ENCODE peak calls at places on chromosomes 16 and 17, in six cellular contexts. E is body of pancreas, T is sigmoid colon, M is endothelial cell of umbilical vein, F is A549, A is esophagus muscularis mucosa. C is an unnamed sample.

GRCh38 chr16:62966626-62967025 is 930.4 kb upstream of the CDH8 start:
- DNase-seq in E (no peak), T (no peak), M (no peak), F (no peak), A (no peak), C (no peak)

GRCh38 chr17:81819648-81820171 is 13.4 kb downstream of the MCRIP1 start:
- DNase-seq in E (no peak), T (no peak), M (no peak), F (no peak), A (no peak), C (no peak)

GRCh38 chr17:44557653-44558285 is 485 bp downstream of the FZD2 start:
- DNase-seq in E (peak; percentile 25), T (peak; percentile 69), M (peak; percentile 60), F (peak; percentile 64), A (no peak), C (no peak)

GRCh38 chr17:14057591-14057990 is 11.7 kb upstream of the COX10 start:
- DNase-seq in E (no peak), T (no peak), M (no peak), F (no peak), A (no peak), C (no peak)

GRCh38 chr17:58710948-58711552 is 18.6 kb downstream of the RAD51C start:
- DNase-seq in E (peak; percentile 63), T (no peak), M (peak; percentile 73), F (peak; percentile 71), A (no peak), C (peak; percentile 52)

GRCh38 chr16:81864646-81865382 is 85.7 kb downstream of the PLCG2 start:
- DNase-seq in E (no peak), T (no peak), M (no peak), F (no peak), A (no peak), C (no peak)

GRCh38 chr17:63395075-63395815 is 50.9 kb downstream of the CYB561 start:
- DNase-seq in E (no peak), T (no peak), M (no peak), F (no peak), A (no peak), C (no peak)

GRCh38 chr16:59198487-59198886 is 464.4 kb upstream of the GOT2 start:
- DNase-seq in E (no peak), T (no peak), M (peak; percentile 95), F (no peak), A (no peak), C (no peak)

GRCh38 chr17:19310151-19310550 is 52.4 kb downstream of the B9D1 start:
- DNase-seq in E (no peak), T (peak; percentile 14), M (no peak), F (no peak), A (no peak), C (peak; percentile 7)

GRCh38 chr17:40459646-40460584 is 16.7 kb downstream of the IGFBP4 start:
- DNase-seq in E (no peak), T (peak; percentile 71), M (no peak), F (peak; percentile 63), A (no peak), C (no peak)

GRCh38 chr17:40458851-40459482 is 15.7 kb downstream of the IGFBP4 start:
- DNase-seq in E (no peak), T (peak; percentile 61), M (no peak), F (peak; percentile 42), A (no peak), C (no peak)

GRCh38 chr17:40461036-40461721 is 17.9 kb downstream of the IGFBP4 start:
- DNase-seq in E (no peak), T (peak; percentile 66), M (no peak), F (peak; percentile 71), A (no peak), C (no peak)

GRCh38 chr17:40461774-40462342 is 18.6 kb downstream of the IGFBP4 start:
- DNase-seq in E (no peak), T (peak; percentile 70), M (no peak), F (peak; percentile 66), A (no peak), C (no peak)

DNA sequence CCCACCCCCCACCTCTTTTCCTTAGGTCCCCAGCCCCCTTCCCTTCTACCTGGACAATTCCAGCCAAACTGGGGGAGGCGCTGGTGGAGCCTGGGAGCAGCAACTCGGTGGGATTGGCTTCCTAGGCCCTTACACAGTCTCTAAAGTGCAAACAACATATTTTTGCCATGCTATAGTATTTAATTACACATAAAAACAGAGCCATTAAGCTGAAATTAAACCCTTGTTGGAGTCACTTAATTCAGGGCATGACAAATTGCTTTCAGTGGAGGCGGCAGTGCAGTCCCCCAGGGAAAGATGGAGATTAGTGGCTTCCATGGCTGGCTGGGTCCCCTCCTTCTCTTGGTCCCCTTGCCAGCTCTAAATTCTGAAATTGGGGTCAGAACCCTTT is 17.3 kb downstream of the IGFBP4 start:
- DNase-seq in E (no peak), T (no peak), M (no peak), F (no peak), A (no peak), C (no peak)
- TF ChIP-seq POLR2A in E (no peak), T (no peak), M (no peak), F (no peak), A (no peak), C (no peak)

DNA sequence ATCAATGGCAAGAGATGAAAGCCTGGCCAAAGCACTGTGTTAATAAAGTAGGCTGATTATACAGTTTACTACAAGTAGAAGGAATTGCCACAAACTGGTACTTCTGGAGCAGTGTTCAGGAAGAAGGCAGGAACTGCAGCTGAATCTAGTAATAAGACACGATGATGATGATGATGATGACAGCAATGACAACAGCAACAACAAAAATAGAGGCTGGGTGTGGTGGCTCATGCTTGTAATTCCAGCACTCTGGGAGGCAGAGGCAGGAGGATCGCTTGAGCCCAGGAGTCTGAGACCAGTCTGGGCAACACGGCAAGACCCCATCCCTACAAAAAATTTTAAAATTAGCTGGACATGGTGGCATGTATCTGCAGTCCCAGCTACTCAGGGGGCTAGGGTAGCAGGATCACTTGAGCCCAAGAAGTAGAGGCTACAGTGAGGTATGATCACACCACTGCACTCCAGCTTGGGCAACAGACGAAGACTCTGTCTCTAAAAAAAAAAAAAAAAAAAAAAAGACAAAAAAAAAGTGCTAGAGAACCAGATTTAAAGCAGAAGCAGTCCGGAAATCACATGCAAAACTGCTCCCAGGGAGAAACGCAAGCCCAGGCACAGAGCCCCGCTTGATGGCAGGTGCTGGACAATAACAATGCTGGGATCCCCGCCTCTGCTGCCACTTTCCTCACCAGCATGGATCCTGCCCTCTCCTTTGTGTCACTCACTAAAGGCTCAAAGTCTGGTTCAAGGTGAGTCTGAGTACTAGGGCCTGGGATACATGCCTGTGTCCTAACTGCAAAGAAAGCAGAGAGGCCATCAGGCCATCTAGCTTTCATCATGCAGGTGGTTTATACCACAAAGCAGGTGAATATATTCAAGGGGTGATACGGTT is 44.8 kb downstream of the CPPED1 start:
- DNase-seq in E (no peak), T (no peak), M (no peak), F (no peak), A (no peak), C (no peak)
- H3K27ac ChIP-seq in E (no peak overlapping the region), T (no peak overlapping the region), M (peak overlapping the region; percentile 32), F (no peak overlapping the region), A (no peak overlapping the region), C (no peak overlapping the region)

GRCh38 chr17:77476498-77476897 is 335.7 kb downstream of the SEC14L1 start:
- DNase-seq in E (no peak), T (no peak), M (no peak), F (no peak), A (no peak), C (no peak)

GRCh38 chr17:77476006-77476405 is 335.2 kb downstream of the SEC14L1 start:
- DNase-seq in E (no peak), T (no peak), M (no peak), F (no peak), A (no peak), C (no peak)

GRCh38 chr17:77473615-77474226 is 333.0 kb downstream of the SEC14L1 start:
- DNase-seq in E (no peak), T (no peak), M (no peak), F (no peak), A (no peak), C (no peak)

GRCh38 chr17:77474292-77474988 is 333.7 kb downstream of the SEC14L1 start:
- DNase-seq in E (no peak), T (peak; percentile 89), M (no peak), F (no peak), A (no peak), C (no peak)

DNA sequence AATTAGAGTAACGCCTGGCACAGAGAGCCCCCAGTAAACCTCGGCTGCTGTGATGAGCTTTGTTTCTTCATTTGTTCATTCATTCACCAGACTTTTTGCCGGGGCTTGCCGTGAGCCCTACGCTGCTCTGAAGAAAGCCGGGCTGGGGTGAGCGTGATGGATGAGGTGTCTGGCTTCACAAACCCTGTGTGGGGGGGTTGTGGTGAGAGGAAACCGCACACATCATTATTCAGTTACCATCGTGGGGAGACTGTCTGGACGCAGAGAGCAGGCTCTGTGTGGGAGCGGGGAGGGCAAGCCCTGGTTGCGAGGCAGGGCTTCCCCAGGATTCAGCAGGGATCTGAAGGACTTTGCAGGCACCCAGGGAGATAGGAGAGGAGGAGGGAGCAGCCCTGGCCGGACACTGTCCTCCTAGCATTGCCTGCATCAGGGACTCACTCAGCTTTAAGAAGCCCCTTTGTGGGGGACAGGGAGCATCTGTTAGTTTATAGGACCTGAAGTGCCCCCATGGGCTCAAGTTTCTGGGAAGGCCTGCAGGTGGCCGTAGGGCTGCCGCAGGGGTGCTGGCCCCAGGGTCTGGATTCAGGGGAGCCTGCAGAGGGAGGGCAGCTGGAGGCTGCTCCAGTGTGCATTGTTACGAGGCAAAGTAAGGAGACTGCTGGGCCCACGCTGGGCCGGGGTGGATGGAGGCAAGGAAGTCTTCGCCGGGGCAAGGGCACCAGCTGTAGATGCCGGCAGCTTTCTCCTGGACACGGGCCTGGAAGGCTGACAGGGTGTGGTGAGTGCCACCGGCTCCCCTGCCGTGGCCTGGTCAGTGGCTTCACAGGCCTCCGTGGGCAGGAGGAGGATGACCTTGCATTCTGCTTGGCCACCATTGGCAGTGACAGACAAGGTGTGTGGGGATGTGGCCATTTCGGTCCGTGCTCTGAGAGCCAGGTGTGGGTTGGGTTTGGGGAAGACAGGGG is 334.5 kb downstream of the SEC14L1 start:
- DNase-seq in E (peak; percentile 29), T (no peak), M (no peak), F (no peak), A (no peak), C (no peak)
- TF ChIP-seq POLR2A in E (no peak), T (no peak), M (no peak), F (no peak), A (no peak), C (no peak)

GRCh38 chr17:22277595-22277994 is 585.3 kb downstream of the KCNJ18 start:
- DNase-seq in E (no peak), T (no peak), M (no peak), F (no peak), A (no peak), C (no peak)

GRCh38 chr17:22273308-22273707 is 581.0 kb downstream of the KCNJ18 start:
- DNase-seq in E (no peak), T (no peak), M (no peak), F (no peak), A (no peak), C (no peak)

GRCh38 chr17:22278302-22279275 is 586.3 kb downstream of the KCNJ18 start:
- DNase-seq in E (no peak), T (peak; percentile 59), M (no peak), F (no peak), A (no peak), C (no peak)
- H3K27ac ChIP-seq in E (no peak overlapping the region), T (no peak overlapping the region), M (no peak overlapping the region), F (no peak overlapping the region), A (no peak overlapping the region), C (no peak overlapping the region)

C was measured in right lobe of liver.